ENCODE peak calls at places on chromosomes 3 and 15, in ten cellular contexts. One of them, this sample, is unnamed.

GRCh38 chr3:165755571-165755970 is 81.7 kb downstream of the BCHE start:
- DNase-seq in dermis blood vessel endothelial cell: no peak
- DNase-seq in ACHN: no peak
- DNase-seq in GM03348: no peak
- DNase-seq in NCI-H460: no peak
- DNase-seq in H54: no peak
- DNase-seq in B cell: no peak
- DNase-seq in AG08395: no peak
- DNase-seq in neuronal stem cell: no peak
- DNase-seq in stimulated activated CD8-positive, alpha-beta memory T cell treated with anti-CD3 and anti-CD28 coated beads, Interleukin-15, amount 100 ng/mL, for 4 hours: no peak
- DNase-seq in this sample: no peak

GRCh38 chr3:66582721-66583141 is 81.9 kb upstream of the LRIG1 start:
- DNase-seq in dermis blood vessel endothelial cell: no peak
- DNase-seq in ACHN: no peak
- DNase-seq in GM03348: peak
- DNase-seq in NCI-H460: no peak
- DNase-seq in H54: no peak
- DNase-seq in B cell: peak
- DNase-seq in AG08395: peak
- DNase-seq in neuronal stem cell: no peak
- DNase-seq in stimulated activated CD8-positive, alpha-beta memory T cell treated with anti-CD3 and anti-CD28 coated beads, Interleukin-15, amount 100 ng/mL, for 4 hours: peak
- DNase-seq in this sample: no peak

GRCh38 chr3:22284559-22284958 is 533.5 kb upstream of the ZNF385D start:
- DNase-seq in dermis blood vessel endothelial cell: peak
- DNase-seq in ACHN: peak
- DNase-seq in GM03348: peak
- DNase-seq in NCI-H460: peak
- DNase-seq in H54: no peak
- DNase-seq in B cell: no peak
- DNase-seq in AG08395: peak
- DNase-seq in neuronal stem cell: no peak
- DNase-seq in stimulated activated CD8-positive, alpha-beta memory T cell treated with anti-CD3 and anti-CD28 coated beads, Interleukin-15, amount 100 ng/mL, for 4 hours: no peak
- DNase-seq in this sample: no peak

GRCh38 chr3:170352936-170353335 is 4.6 kb upstream of the SKIL start:
- DNase-seq in dermis blood vessel endothelial cell: no peak
- DNase-seq in ACHN: no peak
- DNase-seq in GM03348: no peak
- DNase-seq in NCI-H460: no peak
- DNase-seq in H54: no peak
- DNase-seq in B cell: peak
- DNase-seq in AG08395: no peak
- DNase-seq in neuronal stem cell: no peak
- DNase-seq in stimulated activated CD8-positive, alpha-beta memory T cell treated with anti-CD3 and anti-CD28 coated beads, Interleukin-15, amount 100 ng/mL, for 4 hours: no peak
- DNase-seq in this sample: no peak

GRCh38 chr15:74133071-74133702 is 2.8 kb downstream of the ISLR2 start:
- DNase-seq in dermis blood vessel endothelial cell: no peak
- DNase-seq in ACHN: no peak
- DNase-seq in GM03348: no peak
- DNase-seq in NCI-H460: no peak
- DNase-seq in H54: no peak
- DNase-seq in B cell: no peak
- DNase-seq in AG08395: no peak
- DNase-seq in neuronal stem cell: no peak
- DNase-seq in stimulated activated CD8-positive, alpha-beta memory T cell treated with anti-CD3 and anti-CD28 coated beads, Interleukin-15, amount 100 ng/mL, for 4 hours: no peak
- DNase-seq in this sample: no peak

GRCh38 chr3:22887664-22888291 is 315.3 kb upstream of the UBE2E2 start:
- DNase-seq in dermis blood vessel endothelial cell: peak
- DNase-seq in ACHN: peak
- DNase-seq in GM03348: peak
- DNase-seq in NCI-H460: peak
- DNase-seq in H54: no peak
- DNase-seq in B cell: no peak
- DNase-seq in AG08395: peak
- DNase-seq in neuronal stem cell: no peak
- DNase-seq in stimulated activated CD8-positive, alpha-beta memory T cell treated with anti-CD3 and anti-CD28 coated beads, Interleukin-15, amount 100 ng/mL, for 4 hours: no peak
- DNase-seq in this sample: no peak

GRCh38 chr15:35722506-35722905 is 176.5 kb upstream of the DPH6 start:
- DNase-seq in dermis blood vessel endothelial cell: no peak
- DNase-seq in ACHN: no peak
- DNase-seq in GM03348: no peak
- DNase-seq in NCI-H460: no peak
- DNase-seq in H54: no peak
- DNase-seq in B cell: no peak
- DNase-seq in AG08395: no peak
- DNase-seq in neuronal stem cell: no peak
- DNase-seq in stimulated activated CD8-positive, alpha-beta memory T cell treated with anti-CD3 and anti-CD28 coated beads, Interleukin-15, amount 100 ng/mL, for 4 hours: no peak
- DNase-seq in this sample: no peak

GRCh38 chr3:53238051-53238850 is 17.6 kb downstream of the TKT start:
- DNase-seq in dermis blood vessel endothelial cell: peak
- DNase-seq in ACHN: peak
- DNase-seq in GM03348: peak
- DNase-seq in NCI-H460: peak
- DNase-seq in H54: peak
- DNase-seq in B cell: no peak
- DNase-seq in AG08395: peak
- DNase-seq in neuronal stem cell: no peak
- DNase-seq in stimulated activated CD8-positive, alpha-beta memory T cell treated with anti-CD3 and anti-CD28 coated beads, Interleukin-15, amount 100 ng/mL, for 4 hours: no peak
- DNase-seq in this sample: no peak